ENCODE peak calls at places on chromosome 19, in four cellular contexts. V, E, S and O are unnamed samples.

GRCh38 chr19:2337329-2337707 is 8.8 kb downstream of the SPPL2B start:
- DNase-seq in S (no peak), V (no peak), E (no peak), O (no peak)

GRCh38 chr19:1079566-1080111 is 12.7 kb downstream of the ARHGAP45 start:
- DNase-seq in E (no peak), V (no peak), S (no peak), O (peak)

GRCh38 chr19:17302391-17303166 is 646 bp downstream of the ABHD8 start:
- DNase-seq in E (no peak), S (no peak), V (no peak), O (no peak)

GRCh38 chr19:57632987-57633831 is at the start of gene ZNF211:
- DNase-seq in E (peak), S (peak), V (peak), O (peak)

GRCh38 chr19:51712461-51713081 is 11.2 kb downstream of the HAS1 start:
- DNase-seq in V (peak), S (peak), E (no peak), O (no peak)

GRCh38 chr19:51586103-51586728 is 15.1 kb downstream of the ZNF175 start:
- DNase-seq in V (no peak), E (no peak), S (no peak), O (no peak)

GRCh38 chr19:51026554-51026831 is at the start of gene KLK11:
- DNase-seq in S (no peak), V (no peak), E (no peak), O (no peak)

GRCh38 chr19:41377977-41378707 is 1.8 kb downstream of the TMEM91 start:
- DNase-seq in S (peak), V (no peak), E (no peak), O (no peak)

GRCh38 chr19:49565261-49565660 is 15.1 kb downstream of the NOSIP start:
- DNase-seq in E (no peak), S (no peak), V (no peak), O (no peak)

GRCh38 chr19:5572556-5573286 is 5.0 kb upstream of the TINCR start:
- DNase-seq in E (no peak), S (no peak), V (no peak), O (no peak)

GRCh38 chr19:2045501-2046045 is 5.5 kb downstream of the MKNK2 start:
- DNase-seq in S (peak), V (no peak), E (no peak), O (no peak)

GRCh38 chr19:40596608-40597328 is 4.4 kb upstream of the LTBP4 start:
- DNase-seq in E (no peak), V (peak), S (no peak), O (no peak)

GRCh38 chr19:51702103-51702753 is 9.1 kb downstream of the SPACA6 start:
- DNase-seq in E (no peak), S (peak), V (no peak), O (peak)

GRCh38 chr19:11010041-11010440 is 49.2 kb downstream of the SMARCA4 start:
- DNase-seq in S (no peak), V (no peak), E (no peak), O (no peak)

GRCh38 chr19:16338470-16339360 is 14.1 kb downstream of the KLF2 start:
- DNase-seq in V (peak), E (no peak), S (peak), O (peak)

GRCh38 chr19:49167857-49168409 is 10.3 kb downstream of the TRPM4 start:
- DNase-seq in V (no peak), E (no peak), S (no peak), O (no peak)

GRCh38 chr19:50496189-50497029 is 14.6 kb downstream of the JOSD2 start:
- DNase-seq in E (no peak), S (no peak), V (peak), O (no peak)

GRCh38 chr19:41415154-41415571 is 12.0 kb downstream of the B3GNT8 start:
- DNase-seq in E (no peak), S (no peak), V (no peak), O (no peak)

GRCh38 chr19:47745010-47745901 is at the start of gene NOP53:
- DNase-seq in S (peak), V (peak), E (peak), O (peak)

GRCh38 chr19:2986951-2987491 is 9.7 kb downstream of the TLE6 start:
- DNase-seq in S (no peak), E (no peak), V (no peak), O (no peak)

GRCh38 chr19:54439174-54439851 is 9.7 kb upstream of the LENG8 start:
- DNase-seq in E (no peak), S (no peak), V (no peak), O (no peak)